ENCODE peak calls at places on chromosomes 11 and 22, in seven cellular contexts. One of them, this sample, is unnamed.

GRCh38 chr11:64048042-64048854 is 12.5 kb downstream of the FLRT1 start:
- DNase-seq in cardiac fibroblast: no peak
- DNase-seq in NCI-H524: no peak
- DNase-seq in A549: no peak
- DNase-seq in amygdala: peak
- DNase-seq in H7: peak
- DNase-seq in type B pancreatic cell: no peak
- DNase-seq in this sample: no peak

GRCh38 chr11:130599073-130599654 is 150.7 kb downstream of the ADAMTS15 start:
- DNase-seq in cardiac fibroblast: peak
- DNase-seq in NCI-H524: no peak
- DNase-seq in A549: no peak
- DNase-seq in amygdala: no peak
- DNase-seq in H7: peak
- DNase-seq in type B pancreatic cell: no peak
- DNase-seq in this sample: no peak

GRCh38 chr11:110148775-110149744 is 55.9 kb downstream of the ZC3H12C start:
- DNase-seq in cardiac fibroblast: peak
- DNase-seq in NCI-H524: no peak
- DNase-seq in A549: peak
- DNase-seq in amygdala: no peak
- DNase-seq in H7: no peak
- DNase-seq in type B pancreatic cell: no peak
- DNase-seq in this sample: no peak

GRCh38 chr11:58900479-58901420 is 38.5 kb upstream of the GLYATL1 start:
- DNase-seq in cardiac fibroblast: peak
- DNase-seq in NCI-H524: no peak
- DNase-seq in A549: peak
- DNase-seq in amygdala: no peak
- DNase-seq in H7: peak
- DNase-seq in type B pancreatic cell: no peak
- DNase-seq in this sample: no peak

GRCh38 chr11:7536102-7536501 is 22.3 kb downstream of the PPFIBP2 start:
- DNase-seq in cardiac fibroblast: no peak
- DNase-seq in NCI-H524: no peak
- DNase-seq in A549: peak
- DNase-seq in amygdala: no peak
- DNase-seq in H7: peak
- DNase-seq in type B pancreatic cell: no peak
- DNase-seq in this sample: no peak

GRCh38 chr22:26589845-26590524 is at the start of gene TPST2:
- DNase-seq in cardiac fibroblast: peak
- DNase-seq in NCI-H524: peak
- DNase-seq in A549: peak
- DNase-seq in amygdala: no peak
- DNase-seq in H7: peak
- DNase-seq in type B pancreatic cell: peak
- DNase-seq in this sample: peak

GRCh38 chr11:121500275-121500674 is 47.5 kb upstream of the SORL1-AS1 start:
- DNase-seq in cardiac fibroblast: no peak
- DNase-seq in NCI-H524: no peak
- DNase-seq in A549: no peak
- DNase-seq in amygdala: no peak
- DNase-seq in H7: no peak
- DNase-seq in type B pancreatic cell: no peak
- DNase-seq in this sample: no peak

GRCh38 chr11:74592441-74593362 is at the start of gene POLD3:
- DNase-seq in cardiac fibroblast: peak
- DNase-seq in NCI-H524: peak
- DNase-seq in A549: peak
- DNase-seq in amygdala: peak
- DNase-seq in H7: peak
- DNase-seq in type B pancreatic cell: peak
- DNase-seq in this sample: peak

GRCh38 chr11:122796128-122796717 is 42.1 kb upstream of the CRTAM start:
- DNase-seq in cardiac fibroblast: peak
- DNase-seq in NCI-H524: peak
- DNase-seq in A549: peak
- DNase-seq in amygdala: no peak
- DNase-seq in H7: peak
- DNase-seq in type B pancreatic cell: no peak
- DNase-seq in this sample: no peak

GRCh38 chr11:66068154-66068821 is 1.8 kb upstream of the PACS1 start:
- DNase-seq in cardiac fibroblast: peak
- DNase-seq in NCI-H524: peak
- DNase-seq in A549: peak
- DNase-seq in amygdala: no peak
- DNase-seq in H7: peak
- DNase-seq in type B pancreatic cell: peak
- DNase-seq in this sample: peak

GRCh38 chr11:75574698-75575265 is 12.7 kb downstream of the SERPINH1 start:
- DNase-seq in cardiac fibroblast: peak
- DNase-seq in NCI-H524: no peak
- DNase-seq in A549: no peak
- DNase-seq in amygdala: no peak
- DNase-seq in H7: peak
- DNase-seq in type B pancreatic cell: no peak
- DNase-seq in this sample: no peak

GRCh38 chr22:49303781-49304461 is 523.8 kb downstream of the BRD1 start:
- DNase-seq in cardiac fibroblast: no peak
- DNase-seq in NCI-H524: no peak
- DNase-seq in A549: no peak
- DNase-seq in amygdala: no peak
- DNase-seq in H7: peak
- DNase-seq in type B pancreatic cell: peak
- DNase-seq in this sample: no peak

GRCh38 chr11:73520358-73521061 is 77.4 kb downstream of the FAM168A start:
- DNase-seq in cardiac fibroblast: no peak
- DNase-seq in NCI-H524: no peak
- DNase-seq in A549: no peak
- DNase-seq in amygdala: no peak
- DNase-seq in H7: no peak
- DNase-seq in type B pancreatic cell: no peak
- DNase-seq in this sample: peak

GRCh38 chr11:125346565-125347260 is 149.4 kb downstream of the FEZ1 start:
- DNase-seq in cardiac fibroblast: no peak
- DNase-seq in NCI-H524: no peak
- DNase-seq in A549: no peak
- DNase-seq in amygdala: no peak
- DNase-seq in H7: no peak
- DNase-seq in type B pancreatic cell: no peak
- DNase-seq in this sample: no peak

GRCh38 chr11:132704796-132705375 is 827.4 kb downstream of the OPCML start:
- DNase-seq in cardiac fibroblast: no peak
- DNase-seq in NCI-H524: no peak
- DNase-seq in A549: no peak
- DNase-seq in amygdala: no peak
- DNase-seq in H7: no peak
- DNase-seq in type B pancreatic cell: no peak
- DNase-seq in this sample: no peak

GRCh38 chr22:42974223-42974622 is 40.7 kb downstream of the PACSIN2 start:
- DNase-seq in cardiac fibroblast: no peak
- DNase-seq in NCI-H524: no peak
- DNase-seq in A549: no peak
- DNase-seq in amygdala: no peak
- DNase-seq in H7: no peak
- DNase-seq in type B pancreatic cell: no peak
- DNase-seq in this sample: no peak

GRCh38 chr11:91585035-91585801 is 639.4 kb upstream of the FAT3 start:
- DNase-seq in cardiac fibroblast: no peak
- DNase-seq in NCI-H524: no peak
- DNase-seq in A549: no peak
- DNase-seq in amygdala: no peak
- DNase-seq in H7: no peak
- DNase-seq in type B pancreatic cell: no peak
- DNase-seq in this sample: no peak

GRCh38 chr11:119699227-119699626 is 29.8 kb downstream of the NECTIN1 start:
- DNase-seq in cardiac fibroblast: peak
- DNase-seq in NCI-H524: no peak
- DNase-seq in A549: no peak
- DNase-seq in amygdala: no peak
- DNase-seq in H7: no peak
- DNase-seq in type B pancreatic cell: no peak
- DNase-seq in this sample: no peak

GRCh38 chr11:78298216-78298860 is 109.6 kb downstream of the USP35 start:
- DNase-seq in cardiac fibroblast: no peak
- DNase-seq in NCI-H524: no peak
- DNase-seq in A549: no peak
- DNase-seq in amygdala: no peak
- DNase-seq in H7: no peak
- DNase-seq in type B pancreatic cell: no peak
- DNase-seq in this sample: no peak

GRCh38 chr22:23837496-23837859 is 1.3 kb downstream of the DERL3 start:
- DNase-seq in cardiac fibroblast: no peak
- DNase-seq in NCI-H524: no peak
- DNase-seq in A549: no peak
- DNase-seq in amygdala: no peak
- DNase-seq in H7: peak
- DNase-seq in type B pancreatic cell: no peak
- DNase-seq in this sample: no peak

GRCh38 chr22:25183959-25184619 is 15.6 kb upstream of the CRYBB3 start:
- DNase-seq in cardiac fibroblast: no peak
- DNase-seq in NCI-H524: no peak
- DNase-seq in A549: no peak
- DNase-seq in amygdala: no peak
- DNase-seq in H7: no peak
- DNase-seq in type B pancreatic cell: no peak
- DNase-seq in this sample: no peak

GRCh38 chr11:96246718-96247540 is 96.1 kb downstream of the MAML2 start:
- DNase-seq in cardiac fibroblast: no peak
- DNase-seq in NCI-H524: no peak
- DNase-seq in A549: peak
- DNase-seq in amygdala: no peak
- DNase-seq in H7: no peak
- DNase-seq in type B pancreatic cell: no peak
- DNase-seq in this sample: peak

GRCh38 chr11:84419576-84419975 is 1133.4 kb upstream of the CCDC90B start:
- DNase-seq in cardiac fibroblast: no peak
- DNase-seq in NCI-H524: peak
- DNase-seq in A549: no peak
- DNase-seq in amygdala: no peak
- DNase-seq in H7: no peak
- DNase-seq in type B pancreatic cell: no peak
- DNase-seq in this sample: no peak

GRCh38 chr11:3837793-3838192 is 3.0 kb downstream of the RHOG start:
- DNase-seq in cardiac fibroblast: peak
- DNase-seq in NCI-H524: no peak
- DNase-seq in A549: no peak
- DNase-seq in amygdala: peak
- DNase-seq in H7: peak
- DNase-seq in type B pancreatic cell: no peak
- DNase-seq in this sample: no peak

GRCh38 chr11:77407613-77408012 is 66.3 kb downstream of the PAK1 start:
- DNase-seq in cardiac fibroblast: peak
- DNase-seq in NCI-H524: no peak
- DNase-seq in A549: peak
- DNase-seq in amygdala: no peak
- DNase-seq in H7: no peak
- DNase-seq in type B pancreatic cell: no peak
- DNase-seq in this sample: peak

GRCh38 chr22:41564563-41564962 is 3.8 kb downstream of the CSDC2 start:
- DNase-seq in cardiac fibroblast: no peak
- DNase-seq in NCI-H524: no peak
- DNase-seq in A549: no peak
- DNase-seq in amygdala: no peak
- DNase-seq in H7: no peak
- DNase-seq in type B pancreatic cell: no peak
- DNase-seq in this sample: no peak

GRCh38 chr11:68035266-68035876 is 3.5 kb upstream of the TCIRG1 start:
- DNase-seq in cardiac fibroblast: no peak
- DNase-seq in NCI-H524: no peak
- DNase-seq in A549: no peak
- DNase-seq in amygdala: no peak
- DNase-seq in H7: no peak
- DNase-seq in type B pancreatic cell: no peak
- DNase-seq in this sample: no peak

GRCh38 chr11:120952503-120953229 is 71.2 kb upstream of the TBCEL start:
- DNase-seq in cardiac fibroblast: peak
- DNase-seq in NCI-H524: peak
- DNase-seq in A549: peak
- DNase-seq in amygdala: peak
- DNase-seq in H7: peak
- DNase-seq in type B pancreatic cell: peak
- DNase-seq in this sample: peak

GRCh38 chr11:8717876-8718753 is 35.5 kb downstream of the RPL27A start:
- DNase-seq in cardiac fibroblast: peak
- DNase-seq in NCI-H524: no peak
- DNase-seq in A549: peak
- DNase-seq in amygdala: no peak
- DNase-seq in H7: no peak
- DNase-seq in type B pancreatic cell: no peak
- DNase-seq in this sample: no peak

GRCh38 chr11:57379732-57380131 is 1.2 kb downstream of the PRG3 start:
- DNase-seq in cardiac fibroblast: peak
- DNase-seq in NCI-H524: no peak
- DNase-seq in A549: peak
- DNase-seq in amygdala: no peak
- DNase-seq in H7: peak
- DNase-seq in type B pancreatic cell: no peak
- DNase-seq in this sample: no peak

GRCh38 chr11:123182101-123182500 is 12.9 kb downstream of the CLMP start:
- DNase-seq in cardiac fibroblast: no peak
- DNase-seq in NCI-H524: no peak
- DNase-seq in A549: no peak
- DNase-seq in amygdala: no peak
- DNase-seq in H7: no peak
- DNase-seq in type B pancreatic cell: no peak
- DNase-seq in this sample: no peak

GRCh38 chr11:71215372-71215965 is 36.9 kb downstream of the SHANK2 start:
- DNase-seq in cardiac fibroblast: no peak
- DNase-seq in NCI-H524: no peak
- DNase-seq in A549: no peak
- DNase-seq in amygdala: no peak
- DNase-seq in H7: peak
- DNase-seq in type B pancreatic cell: no peak
- DNase-seq in this sample: no peak

GRCh38 chr22:35051034-35051535 is 14.9 kb upstream of the ISX start:
- DNase-seq in cardiac fibroblast: no peak
- DNase-seq in NCI-H524: no peak
- DNase-seq in A549: no peak
- DNase-seq in amygdala: no peak
- DNase-seq in H7: no peak
- DNase-seq in type B pancreatic cell: no peak
- DNase-seq in this sample: no peak

GRCh38 chr22:41913842-41914534 is 886 bp downstream of the SHISA8 start:
- DNase-seq in cardiac fibroblast: no peak
- DNase-seq in NCI-H524: no peak
- DNase-seq in A549: no peak
- DNase-seq in amygdala: no peak
- DNase-seq in H7: peak
- DNase-seq in type B pancreatic cell: no peak
- DNase-seq in this sample: no peak

GRCh38 chr11:2929880-2930704 is 872 bp upstream of the PHLDA2 start:
- DNase-seq in cardiac fibroblast: peak
- DNase-seq in NCI-H524: no peak
- DNase-seq in A549: peak
- DNase-seq in amygdala: no peak
- DNase-seq in H7: peak
- DNase-seq in type B pancreatic cell: no peak
- DNase-seq in this sample: no peak

GRCh38 chr22:50545522-50546325 is at the start of gene KLHDC7B:
- DNase-seq in cardiac fibroblast: peak
- DNase-seq in NCI-H524: no peak
- DNase-seq in A549: no peak
- DNase-seq in amygdala: no peak
- DNase-seq in H7: peak
- DNase-seq in type B pancreatic cell: no peak
- DNase-seq in this sample: no peak

GRCh38 chr22:44100411-44100810 is 76.3 kb downstream of the PARVB start:
- DNase-seq in cardiac fibroblast: no peak
- DNase-seq in NCI-H524: no peak
- DNase-seq in A549: no peak
- DNase-seq in amygdala: no peak
- DNase-seq in H7: peak
- DNase-seq in type B pancreatic cell: no peak
- DNase-seq in this sample: no peak

This sample was measured in NCI-H2171 treated with DMSO at 0.1 percent for 48 hours.